ENCODE peak calls at places on chromosome 2, in nine cellular contexts. One of them, this sample, is unnamed.
A peak's percentile ranks its signal among the peaks of the same experiment; 100 is the strongest.

GRCh38 chr2:99695121-99695773 is 205.4 kb upstream of the REV1 start:
- DNase-seq in astrocyte of the spinal cord: no peak
- DNase-seq in psoas muscle: no peak
- DNase-seq in IMR-90: no peak
- DNase-seq in HFF-Myc: no peak
- DNase-seq in cardiac fibroblast: no peak
- DNase-seq in kidney epithelial cell: no peak
- DNase-seq in Panc1: no peak
- DNase-seq in GM06990: no peak
- DNase-seq in this sample: no peak

GRCh38 chr2:10278029-10278762 is 24.5 kb upstream of the HPCAL1 start:
- DNase-seq in GM06990: no peak
- DNase-seq in IMR-90: peak; percentile 42
- DNase-seq in cardiac fibroblast: peak; percentile 75
- DNase-seq in kidney epithelial cell: no peak
- DNase-seq in astrocyte of the spinal cord: peak; percentile 18
- DNase-seq in Panc1: no peak
- DNase-seq in psoas muscle: peak; percentile 84
- DNase-seq in HFF-Myc: no peak
- DNase-seq in this sample: no peak

GRCh38 chr2:144230452-144231085 is 289.4 kb downstream of the ZEB2 start:
- DNase-seq in psoas muscle: no peak
- DNase-seq in Panc1: no peak
- DNase-seq in HFF-Myc: no peak
- DNase-seq in kidney epithelial cell: peak; percentile 16
- DNase-seq in GM06990: no peak
- DNase-seq in IMR-90: peak; percentile 45
- DNase-seq in astrocyte of the spinal cord: peak; percentile 13
- DNase-seq in cardiac fibroblast: peak; percentile 52
- DNase-seq in this sample: peak; percentile 45

GRCh38 chr2:47676236-47676635 is 106.7 kb upstream of the MSH6 start:
- DNase-seq in Panc1: no peak
- DNase-seq in kidney epithelial cell: no peak
- DNase-seq in cardiac fibroblast: no peak
- DNase-seq in astrocyte of the spinal cord: no peak
- DNase-seq in GM06990: no peak
- DNase-seq in HFF-Myc: no peak
- DNase-seq in IMR-90: no peak
- DNase-seq in psoas muscle: no peak
- DNase-seq in this sample: no peak

GRCh38 chr2:71512386-71512785 is 59.0 kb downstream of the DYSF start:
- DNase-seq in astrocyte of the spinal cord: no peak
- DNase-seq in psoas muscle: no peak
- DNase-seq in cardiac fibroblast: no peak
- DNase-seq in kidney epithelial cell: no peak
- DNase-seq in IMR-90: no peak
- DNase-seq in Panc1: no peak
- DNase-seq in GM06990: no peak
- DNase-seq in HFF-Myc: no peak
- DNase-seq in this sample: no peak

GRCh38 chr2:160687629-160688028 is 194.0 kb upstream of the RBMS1 start:
- DNase-seq in cardiac fibroblast: no peak
- DNase-seq in Panc1: no peak
- DNase-seq in psoas muscle: no peak
- DNase-seq in astrocyte of the spinal cord: no peak
- DNase-seq in GM06990: no peak
- DNase-seq in IMR-90: no peak
- DNase-seq in HFF-Myc: no peak
- DNase-seq in kidney epithelial cell: no peak
- DNase-seq in this sample: no peak

GRCh38 chr2:128172191-128172590 is 81.2 kb downstream of the UGGT1 start:
- DNase-seq in psoas muscle: no peak
- DNase-seq in HFF-Myc: no peak
- DNase-seq in GM06990: no peak
- DNase-seq in kidney epithelial cell: no peak
- DNase-seq in cardiac fibroblast: no peak
- DNase-seq in astrocyte of the spinal cord: no peak
- DNase-seq in Panc1: no peak
- DNase-seq in IMR-90: peak; percentile 32
- DNase-seq in this sample: no peak

GRCh38 chr2:236993-237539 is 26.8 kb downstream of the SH3YL1 start:
- DNase-seq in GM06990: no peak
- DNase-seq in astrocyte of the spinal cord: no peak
- DNase-seq in kidney epithelial cell: no peak
- DNase-seq in Panc1: no peak
- DNase-seq in HFF-Myc: no peak
- DNase-seq in cardiac fibroblast: no peak
- DNase-seq in IMR-90: no peak
- DNase-seq in psoas muscle: no peak
- DNase-seq in this sample: no peak

GRCh38 chr2:200003444-200003843 is 48.1 kb downstream of the MAIP1 start:
- DNase-seq in kidney epithelial cell: no peak
- DNase-seq in IMR-90: peak; percentile 23
- DNase-seq in GM06990: no peak
- DNase-seq in psoas muscle: no peak
- DNase-seq in HFF-Myc: no peak
- DNase-seq in astrocyte of the spinal cord: peak; percentile 61
- DNase-seq in Panc1: no peak
- DNase-seq in cardiac fibroblast: peak; percentile 14
- DNase-seq in this sample: peak; percentile 56

GRCh38 chr2:129605654-129606053 is 373.8 kb upstream of the RAB6C start:
- DNase-seq in kidney epithelial cell: no peak
- DNase-seq in Panc1: no peak
- DNase-seq in IMR-90: no peak
- DNase-seq in GM06990: no peak
- DNase-seq in astrocyte of the spinal cord: no peak
- DNase-seq in psoas muscle: no peak
- DNase-seq in cardiac fibroblast: no peak
- DNase-seq in HFF-Myc: no peak
- DNase-seq in this sample: no peak

GRCh38 chr2:70367722-70368323 is 66.0 kb upstream of the FAM136A start:
- DNase-seq in HFF-Myc: peak; percentile 7
- DNase-seq in psoas muscle: no peak
- DNase-seq in kidney epithelial cell: no peak
- DNase-seq in Panc1: no peak
- DNase-seq in astrocyte of the spinal cord: peak; percentile 22
- DNase-seq in cardiac fibroblast: peak; percentile 59
- DNase-seq in GM06990: no peak
- DNase-seq in IMR-90: peak; percentile 14
- DNase-seq in this sample: peak; percentile 65

GRCh38 chr2:62794791-62795190 is 89.3 kb downstream of the EHBP1 start:
- DNase-seq in astrocyte of the spinal cord: peak; percentile 42
- DNase-seq in Panc1: no peak
- DNase-seq in HFF-Myc: no peak
- DNase-seq in cardiac fibroblast: peak; percentile 59
- DNase-seq in GM06990: no peak
- DNase-seq in kidney epithelial cell: no peak
- DNase-seq in psoas muscle: no peak
- DNase-seq in IMR-90: peak; percentile 35
- DNase-seq in this sample: peak; percentile 90

GRCh38 chr2:28697602-28698149 is 54.0 kb upstream of the PPP1CB start:
- DNase-seq in kidney epithelial cell: no peak
- DNase-seq in astrocyte of the spinal cord: peak; percentile 38
- DNase-seq in cardiac fibroblast: no peak
- DNase-seq in psoas muscle: no peak
- DNase-seq in IMR-90: no peak
- DNase-seq in HFF-Myc: no peak
- DNase-seq in GM06990: no peak
- DNase-seq in Panc1: no peak
- DNase-seq in this sample: no peak

GRCh38 chr2:236980961-236981360 is 104.7 kb upstream of the COPS8 start:
- DNase-seq in HFF-Myc: no peak
- DNase-seq in GM06990: no peak
- DNase-seq in Panc1: no peak
- DNase-seq in astrocyte of the spinal cord: no peak
- DNase-seq in psoas muscle: no peak
- DNase-seq in cardiac fibroblast: no peak
- DNase-seq in kidney epithelial cell: no peak
- DNase-seq in IMR-90: no peak
- DNase-seq in this sample: peak; percentile 84

GRCh38 chr2:178401994-178402437 is 49.0 kb downstream of the PRKRA start:
- DNase-seq in psoas muscle: no peak
- DNase-seq in cardiac fibroblast: no peak
- DNase-seq in kidney epithelial cell: no peak
- DNase-seq in GM06990: no peak
- DNase-seq in astrocyte of the spinal cord: no peak
- DNase-seq in HFF-Myc: no peak
- DNase-seq in Panc1: no peak
- DNase-seq in IMR-90: no peak
- DNase-seq in this sample: no peak

GRCh38 chr2:75541430-75541829 is 19.3 kb downstream of the EVA1A start:
- DNase-seq in HFF-Myc: no peak
- DNase-seq in psoas muscle: no peak
- DNase-seq in astrocyte of the spinal cord: no peak
- DNase-seq in GM06990: no peak
- DNase-seq in IMR-90: no peak
- DNase-seq in kidney epithelial cell: no peak
- DNase-seq in Panc1: no peak
- DNase-seq in cardiac fibroblast: no peak
- DNase-seq in this sample: no peak

GRCh38 chr2:75540994-75541393 is 19.7 kb downstream of the EVA1A start:
- DNase-seq in Panc1: no peak
- DNase-seq in GM06990: no peak
- DNase-seq in HFF-Myc: no peak
- DNase-seq in astrocyte of the spinal cord: no peak
- DNase-seq in cardiac fibroblast: no peak
- DNase-seq in IMR-90: no peak
- DNase-seq in kidney epithelial cell: no peak
- DNase-seq in psoas muscle: no peak
- DNase-seq in this sample: no peak

GRCh38 chr2:75543446-75543845 is 17.3 kb downstream of the EVA1A start:
- DNase-seq in psoas muscle: no peak
- DNase-seq in HFF-Myc: no peak
- DNase-seq in IMR-90: no peak
- DNase-seq in Panc1: no peak
- DNase-seq in cardiac fibroblast: no peak
- DNase-seq in kidney epithelial cell: no peak
- DNase-seq in astrocyte of the spinal cord: no peak
- DNase-seq in GM06990: no peak
- DNase-seq in this sample: no peak

GRCh38 chr2:75537658-75538057 is 23.1 kb downstream of the EVA1A start:
- DNase-seq in psoas muscle: no peak
- DNase-seq in cardiac fibroblast: no peak
- DNase-seq in HFF-Myc: no peak
- DNase-seq in IMR-90: no peak
- DNase-seq in astrocyte of the spinal cord: no peak
- DNase-seq in kidney epithelial cell: no peak
- DNase-seq in GM06990: no peak
- DNase-seq in Panc1: no peak
- DNase-seq in this sample: no peak

DNA sequence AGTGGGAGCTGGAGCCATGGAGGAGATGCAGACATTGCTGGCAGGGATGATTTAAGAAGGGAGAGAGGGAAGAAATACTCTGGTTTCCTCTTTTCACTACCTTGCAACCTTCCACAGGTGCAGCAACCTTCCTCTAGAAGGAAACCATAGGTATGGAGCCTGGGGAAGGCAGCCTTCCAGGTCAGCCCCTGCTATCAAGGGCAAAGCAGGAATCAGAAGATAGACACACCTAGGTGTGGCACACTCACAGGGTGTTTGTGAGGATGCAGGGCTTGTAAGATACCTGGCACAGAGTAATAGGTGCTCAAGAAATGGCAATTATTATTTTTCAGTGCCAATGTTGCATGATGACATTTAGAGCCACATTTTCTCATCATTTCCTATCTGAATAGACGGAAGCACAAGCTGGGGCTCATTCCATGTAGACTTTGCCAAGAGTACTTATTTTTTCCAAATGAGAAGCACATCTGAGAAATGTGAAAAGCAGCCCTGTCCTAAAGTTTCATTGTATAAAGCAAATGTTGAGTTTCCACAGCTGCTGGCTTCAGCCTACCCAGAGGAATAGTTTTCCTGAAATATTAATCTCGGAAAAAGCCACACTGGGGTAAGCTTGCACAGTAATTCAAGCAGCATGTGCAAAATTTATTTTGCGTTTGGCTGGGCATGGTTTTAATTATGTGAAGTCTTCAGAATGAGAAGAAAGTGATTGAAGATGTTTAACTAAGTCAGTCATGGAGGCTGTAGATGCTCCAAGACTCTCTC is 20.6 kb downstream of the EVA1A start:
- DNase-seq in HFF-Myc: no peak
- DNase-seq in astrocyte of the spinal cord: no peak
- DNase-seq in kidney epithelial cell: no peak
- DNase-seq in IMR-90: no peak
- DNase-seq in cardiac fibroblast: no peak
- DNase-seq in Panc1: no peak
- DNase-seq in GM06990: no peak
- DNase-seq in psoas muscle: no peak
- DNase-seq in this sample: no peak
- TF ChIP-seq CTCF in HFF-Myc: no peak
- TF ChIP-seq CTCF in astrocyte of the spinal cord: no peak
- TF ChIP-seq CTCF in kidney epithelial cell: no peak
- TF ChIP-seq CTCF in IMR-90: no peak
- TF ChIP-seq CTCF in cardiac fibroblast: no peak
- TF ChIP-seq CTCF in Panc1: no peak
- TF ChIP-seq CTCF in GM06990: no peak
- TF ChIP-seq CTCF in psoas muscle: no peak
- TF ChIP-seq CTCF in this sample: no peak

DNA sequence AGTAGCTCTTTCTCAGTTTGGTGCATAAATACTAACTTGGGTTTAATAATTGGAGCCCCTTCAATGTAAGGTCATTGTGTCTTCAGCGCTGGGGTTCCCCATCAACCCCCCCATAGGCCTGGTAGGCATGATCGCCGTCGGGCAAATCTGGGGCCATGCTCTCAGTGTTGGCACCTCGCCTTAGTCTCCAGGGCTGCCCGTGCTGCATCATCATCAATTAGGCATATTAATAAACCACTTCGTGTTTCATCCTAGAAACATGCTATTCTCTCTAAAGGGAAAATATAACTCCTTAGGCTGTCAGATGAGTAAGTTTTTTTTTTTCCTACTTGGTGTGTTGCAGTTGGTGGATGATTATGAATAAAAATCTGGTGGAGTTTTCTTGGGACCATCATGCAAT is 96.7 kb upstream of the IL1R2 start:
- DNase-seq in IMR-90: no peak
- DNase-seq in astrocyte of the spinal cord: no peak
- DNase-seq in psoas muscle: no peak
- DNase-seq in Panc1: no peak
- DNase-seq in GM06990: no peak
- DNase-seq in cardiac fibroblast: no peak
- DNase-seq in kidney epithelial cell: no peak
- DNase-seq in HFF-Myc: no peak
- DNase-seq in this sample: no peak
- H3K4me3 ChIP-seq in IMR-90: no peak overlapping the region
- H3K4me3 ChIP-seq in astrocyte of the spinal cord: no peak overlapping the region
- H3K4me3 ChIP-seq in psoas muscle: no peak overlapping the region
- H3K4me3 ChIP-seq in Panc1: no peak overlapping the region
- H3K4me3 ChIP-seq in GM06990: no peak overlapping the region
- H3K4me3 ChIP-seq in cardiac fibroblast: no peak overlapping the region
- H3K4me3 ChIP-seq in kidney epithelial cell: no peak overlapping the region
- H3K4me3 ChIP-seq in HFF-Myc: no peak overlapping the region
- H3K4me3 ChIP-seq in this sample: no peak overlapping the region

GRCh38 chr2:171160630-171161424 is at the start of gene TLK1:
- DNase-seq in cardiac fibroblast: peak; percentile 58
- DNase-seq in psoas muscle: peak; percentile 87
- DNase-seq in Panc1: no peak
- DNase-seq in HFF-Myc: no peak
- DNase-seq in astrocyte of the spinal cord: peak; percentile 76
- DNase-seq in kidney epithelial cell: peak; percentile 26
- DNase-seq in GM06990: peak; percentile 90
- DNase-seq in IMR-90: peak; percentile 69
- DNase-seq in this sample: peak; percentile 45
- TF ChIP-seq CTCF in cardiac fibroblast: no peak
- TF ChIP-seq CTCF in psoas muscle: no peak
- TF ChIP-seq CTCF in Panc1: peak; percentile 38
- TF ChIP-seq CTCF in HFF-Myc: no peak
- TF ChIP-seq CTCF in astrocyte of the spinal cord: no peak
- TF ChIP-seq CTCF in kidney epithelial cell: no peak
- TF ChIP-seq CTCF in GM06990: no peak
- TF ChIP-seq CTCF in IMR-90: peak; percentile 24
- TF ChIP-seq CTCF in this sample: peak; percentile 7

GRCh38 chr2:37011126-37011525 is 44.8 kb upstream of the STRN start:
- DNase-seq in IMR-90: no peak
- DNase-seq in cardiac fibroblast: no peak
- DNase-seq in GM06990: no peak
- DNase-seq in HFF-Myc: no peak
- DNase-seq in astrocyte of the spinal cord: no peak
- DNase-seq in psoas muscle: no peak
- DNase-seq in Panc1: no peak
- DNase-seq in kidney epithelial cell: no peak
- DNase-seq in this sample: no peak
- H3K4me3 ChIP-seq in IMR-90: no peak overlapping the region
- H3K4me3 ChIP-seq in cardiac fibroblast: no peak overlapping the region
- H3K4me3 ChIP-seq in GM06990: no peak overlapping the region
- H3K4me3 ChIP-seq in HFF-Myc: no peak overlapping the region
- H3K4me3 ChIP-seq in astrocyte of the spinal cord: no peak overlapping the region
- H3K4me3 ChIP-seq in psoas muscle: no peak overlapping the region
- H3K4me3 ChIP-seq in Panc1: no peak overlapping the region
- H3K4me3 ChIP-seq in kidney epithelial cell: no peak overlapping the region
- H3K4me3 ChIP-seq in this sample: no peak overlapping the region